ENCODE peak calls at places on chromosomes 4 and X, in four cellular contexts. G, N, W and P are unnamed samples.

GRCh38 chrX:21747523-21747922 is 10.4 kb downstream of the SMPX start:
- DNase-seq in G (no peak), N (no peak), W (no peak), P (no peak)

GRCh38 chrX:12947545-12948235 is 27.2 kb upstream of the TMSB4X start:
- DNase-seq in G (no peak), N (no peak), W (no peak), P (no peak)

GRCh38 chr4:37540486-37540885 is 145.7 kb downstream of the RELL1 start:
- DNase-seq in G (no peak), N (no peak), W (no peak), P (no peak)

GRCh38 chr4:123600426-123600825 is 203.8 kb downstream of the SPRY1 start:
- DNase-seq in G (no peak), N (no peak), W (no peak), P (no peak)

GRCh38 chr4:155883895-155884294 is 17.8 kb upstream of the ASIC5 start:
- DNase-seq in G (no peak), N (no peak), W (no peak), P (no peak)

GRCh38 chr4:123545569-123546122 is 149.1 kb downstream of the SPRY1 start:
- DNase-seq in G (no peak), N (no peak), W (no peak), P (no peak)

GRCh38 chrX:1451251-1451675 is 1.4 kb downstream of the ASMTL start:
- DNase-seq in G (no peak), N (no peak), W (no peak), P (no peak)

GRCh38 chr4:145736241-145736831 is 56.4 kb downstream of the C4orf51 start:
- DNase-seq in G (no peak), N (no peak), W (peak), P (no peak)

GRCh38 chr4:74523076-74523475 is 78.1 kb downstream of the AREG start:
- DNase-seq in G (no peak), N (no peak), W (no peak), P (no peak)

GRCh38 chr4:54096563-54096962 is 3.4 kb upstream of the GSX2 start:
- DNase-seq in G (no peak), N (no peak), W (no peak), P (no peak)

GRCh38 chrX:104660092-104660491 is 94.1 kb downstream of the IL1RAPL2 start:
- DNase-seq in G (no peak), N (no peak), W (no peak), P (no peak)

GRCh38 chr4:1730532-1731135 is 9.3 kb downstream of the TACC3 start:
- DNase-seq in G (peak), N (no peak), W (no peak), P (no peak)

GRCh38 chr4:47209833-47210232 is 178.5 kb downstream of the GABRB1 start:
- DNase-seq in G (no peak), N (no peak), W (no peak), P (no peak)

DNA sequence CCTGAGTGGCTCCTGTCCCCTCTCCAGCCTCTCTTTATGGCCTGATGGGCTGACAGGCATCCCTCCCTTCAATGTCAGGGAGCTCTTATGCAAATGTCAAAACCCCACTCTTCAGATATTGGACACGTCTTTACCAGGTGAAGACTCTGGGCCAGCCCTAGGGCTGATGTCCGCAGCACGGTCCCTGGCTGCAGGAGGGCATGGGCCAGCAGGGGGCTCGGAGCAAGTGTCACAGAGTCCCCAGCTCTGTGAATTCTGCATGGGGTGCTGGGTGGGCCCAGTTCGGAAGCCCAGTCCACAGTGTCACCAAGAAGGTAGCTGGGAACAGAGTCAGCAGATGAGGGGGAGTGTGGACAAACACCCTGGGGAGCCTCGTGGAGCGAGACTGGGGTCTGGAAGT is 39.6 kb upstream of the PSAPL1 start:
- DNase-seq in G (no peak), N (no peak), W (no peak), P (no peak)
- TF ChIP-seq CTCF in G (no peak), N (no peak), W (no peak), P (no peak)

GRCh38 chrX:20527458-20528099 is 260.9 kb upstream of the RPS6KA3 start:
- DNase-seq in G (no peak), N (no peak), W (peak), P (no peak)
- TF ChIP-seq CTCF in G (peak), N (peak), W (peak), P (peak)

GRCh38 chr4:115119804-115120352 is 6.5 kb upstream of the NDST4 start:
- DNase-seq in G (no peak), N (no peak), W (no peak), P (no peak)
- TF ChIP-seq CTCF in G (no peak), N (no peak), W (no peak), P (no peak)

DNA sequence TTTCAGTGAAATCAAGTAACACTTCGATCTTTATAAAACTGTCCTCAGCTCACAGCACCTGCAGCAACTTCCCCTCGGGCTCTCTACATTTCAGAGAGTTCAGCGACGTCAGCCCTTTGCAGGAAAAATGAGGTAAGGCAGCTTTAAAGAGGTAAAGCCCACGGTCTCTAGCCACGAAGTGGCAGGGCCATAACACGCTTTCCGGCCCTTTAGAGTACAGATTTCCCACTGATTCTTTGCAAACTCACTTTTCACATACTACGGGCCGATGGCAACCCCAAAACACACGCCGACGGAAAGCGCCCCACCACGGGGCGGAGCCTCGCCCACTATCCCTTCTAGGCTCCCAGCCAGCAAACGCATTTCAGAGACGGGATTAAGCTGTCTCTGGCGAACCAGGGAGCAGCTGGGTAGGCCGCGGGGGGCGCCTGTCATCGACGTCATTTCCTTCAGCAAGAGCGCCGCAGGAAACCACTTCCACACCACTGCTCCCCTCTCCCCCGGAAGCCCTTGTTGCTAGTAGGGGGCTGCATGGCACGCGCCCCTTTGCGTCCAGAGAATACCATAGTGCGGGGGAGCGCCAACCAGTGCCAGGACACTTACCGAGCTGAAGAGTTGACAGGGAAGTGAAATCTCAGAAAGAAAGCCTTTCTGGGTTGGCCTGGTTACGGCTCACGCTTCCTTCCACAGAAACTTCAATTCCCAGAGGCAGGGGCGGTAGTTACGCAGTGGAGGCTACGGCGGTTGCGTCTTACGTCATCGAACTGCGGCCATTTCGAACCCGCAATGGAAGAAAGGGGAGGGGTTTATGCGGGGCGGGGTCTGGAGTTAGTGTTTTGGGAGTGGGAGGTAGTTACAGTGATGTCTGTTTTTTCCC is at the start of gene TRMT10A:
- DNase-seq in G (peak), N (peak), W (peak), P (peak)
- TF ChIP-seq CTCF in G (peak), N (no peak), W (peak), P (no peak)

DNA sequence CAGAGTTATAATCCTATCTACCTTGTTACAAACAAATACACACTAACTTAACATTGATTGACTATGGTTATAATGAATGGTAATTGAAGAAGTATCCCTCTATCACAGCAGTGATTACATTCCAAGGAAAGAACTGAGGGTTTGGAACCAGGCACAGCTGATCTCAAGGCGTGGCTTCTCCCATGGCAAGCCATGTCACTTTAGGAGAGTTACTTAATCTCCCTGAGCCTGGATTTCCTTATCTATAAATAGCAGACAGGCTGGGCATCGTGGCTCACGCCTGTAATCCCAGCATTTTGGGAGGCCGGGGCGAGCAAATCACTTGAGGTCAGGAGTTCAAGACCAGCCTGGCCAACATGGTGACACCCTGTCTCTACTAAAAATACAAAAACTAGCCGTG is 25.6 kb downstream of the SORBS2 start:
- DNase-seq in G (no peak), N (no peak), W (no peak), P (no peak)
- TF ChIP-seq CTCF in G (no peak), N (no peak), W (no peak), P (no peak)

GRCh38 chrX:120137439-120137838 is 21.0 kb upstream of the RHOXF2 start:
- DNase-seq in G (no peak), N (no peak), W (no peak), P (no peak)
- TF ChIP-seq CTCF in G (no peak), N (no peak), W (no peak), P (no peak)

DNA sequence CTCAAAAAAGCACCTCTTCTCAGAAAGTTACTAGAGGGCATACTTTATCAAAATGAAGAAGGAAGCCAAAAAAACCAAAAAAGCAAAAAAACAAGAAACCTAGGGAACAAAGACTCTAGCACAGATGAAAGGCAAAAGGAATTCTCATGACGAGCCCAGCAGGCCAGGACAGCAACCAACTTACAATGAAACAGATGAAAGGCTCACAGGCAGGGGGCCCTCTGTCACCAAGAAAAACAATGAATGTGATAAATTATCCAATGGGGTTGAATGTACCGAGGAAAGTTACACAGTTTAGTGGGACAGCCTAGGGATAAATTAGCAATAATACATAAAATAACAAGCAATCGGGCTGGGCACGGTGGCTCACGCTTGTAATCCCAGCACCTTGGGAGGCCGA is 79.0 kb downstream of the GPR82 start:
- DNase-seq in G (no peak), N (no peak), W (no peak), P (no peak)
- TF ChIP-seq CTCF in G (no peak), N (no peak), W (no peak), P (no peak)

DNA sequence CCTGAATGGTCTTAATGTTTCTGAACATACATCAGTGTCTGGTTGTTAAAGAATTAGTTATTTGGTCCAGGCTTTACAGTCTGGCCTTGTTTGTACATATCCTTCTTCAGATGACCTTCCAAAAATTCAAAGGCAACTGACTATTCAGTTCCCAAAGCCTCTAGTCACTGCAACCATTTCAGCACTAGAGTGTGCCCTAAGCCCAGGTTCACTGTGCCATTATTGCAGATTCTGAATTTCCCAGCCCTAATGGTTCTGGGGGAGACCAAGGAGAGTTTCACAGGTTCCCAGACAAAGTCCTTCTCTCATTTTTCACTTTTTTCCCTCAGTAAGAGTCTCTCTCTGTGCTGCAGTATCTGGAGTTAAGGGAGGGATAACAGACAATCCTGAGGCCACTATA is 235.8 kb downstream of the TRAM1L1 start:
- DNase-seq in G (no peak), N (no peak), W (no peak), P (no peak)
- TF ChIP-seq CTCF in G (no peak), N (no peak), W (no peak), P (no peak)

GRCh38 chr4:19736968-19737756 is 514.5 kb upstream of the SLIT2 start:
- DNase-seq in G (no peak), N (no peak), W (no peak), P (no peak)
- TF ChIP-seq CTCF in G (no peak), N (no peak), W (no peak), P (no peak)